ENCODE peak calls at places on chromosomes 16 and 17, in ten cellular contexts. Z, O, J, R, U, D, G, A, T and H are unnamed samples.

GRCh38 chr17:35906559-35907265 is 23.9 kb downstream of the RDM1 start:
- DNase-seq in Z (no peak), O (no peak), J (no peak), R (no peak), U (no peak), D (peak; percentile 37), G (no peak), A (no peak), T (no peak), H (no peak)

GRCh38 chr16:85746431-85747227 is 4.3 kb downstream of the C16orf74 start:
- DNase-seq in Z (peak; percentile 65), O (peak; percentile 71), J (no peak), R (peak; percentile 85), U (peak; percentile 87), D (peak; percentile 37), G (no peak), A (no peak), T (no peak), H (no peak)

GRCh38 chr17:4786111-4786491 is at the start of gene VMO1:
- DNase-seq in Z (peak; percentile 27), O (peak; percentile 28), J (no peak), R (peak; percentile 58), U (no peak), D (no peak), G (no peak), A (no peak), T (no peak), H (peak; percentile 14)

GRCh38 chr17:62674841-62675240 is 47.4 kb downstream of the MRC2 start:
- DNase-seq in Z (no peak), O (no peak), J (no peak), R (no peak), U (no peak), D (no peak), G (no peak), A (no peak), T (no peak), H (no peak)

GRCh38 chr17:80960037-80960796 is 31.4 kb upstream of the CHMP6 start:
- DNase-seq in Z (no peak), O (no peak), J (no peak), R (no peak), U (no peak), D (no peak), G (no peak), A (no peak), T (no peak), H (no peak)

GRCh38 chr17:56966277-56966676 is 5.4 kb upstream of the COIL start:
- DNase-seq in Z (no peak), O (no peak), J (no peak), R (no peak), U (no peak), D (no peak), G (no peak), A (peak; percentile 90), T (no peak), H (no peak)

GRCh38 chr17:77145635-77146632 is 5.2 kb downstream of the SEC14L1 start:
- DNase-seq in Z (peak; percentile 67), O (peak; percentile 74), J (no peak), R (peak; percentile 84), U (peak; percentile 74), D (peak; percentile 80), G (peak; percentile 14), A (no peak), T (no peak), H (peak; percentile 96)

GRCh38 chr17:29219378-29220047 is 27.1 kb upstream of the CRYBA1 start:
- DNase-seq in Z (peak; percentile 77), O (peak; percentile 92), J (peak; percentile 78), R (peak; percentile 76), U (peak; percentile 80), D (peak; percentile 85), G (peak; percentile 83), A (peak; percentile 36), T (peak; percentile 65), H (peak; percentile 80)

GRCh38 chr16:84308120-84308519 is 13.4 kb downstream of the WFDC1 start:
- DNase-seq in Z (peak; percentile 66), O (peak; percentile 65), J (peak; percentile 65), R (peak; percentile 59), U (peak; percentile 72), D (peak; percentile 66), G (peak; percentile 44), A (no peak), T (no peak), H (peak; percentile 49)

GRCh38 chr16:30893082-30893743 is 664 bp downstream of the BCL7C start:
- DNase-seq in Z (no peak), O (peak; percentile 31), J (no peak), R (no peak), U (no peak), D (no peak), G (peak; percentile 25), A (no peak), T (no peak), H (peak; percentile 10)

GRCh38 chr16:70685938-70686375 is at the start of gene MTSS2:
- DNase-seq in Z (peak; percentile 77), O (peak; percentile 88), J (peak; percentile 93), R (peak; percentile 85), U (peak; percentile 94), D (peak; percentile 89), G (peak; percentile 35), A (peak; percentile 34), T (no peak), H (peak; percentile 90)

GRCh38 chr16:27402964-27403600 is 1.1 kb downstream of the IL21R start:
- DNase-seq in Z (no peak), O (no peak), J (no peak), R (no peak), U (no peak), D (no peak), G (peak; percentile 72), A (no peak), T (no peak), H (no peak)

GRCh38 chr17:47789611-47790520 is 31.7 kb downstream of the OSBPL7 start:
- DNase-seq in Z (peak; percentile 49), O (peak; percentile 73), J (peak; percentile 85), R (peak; percentile 73), U (peak; percentile 75), D (peak; percentile 64), G (peak; percentile 73), A (peak; percentile 58), T (peak; percentile 25), H (peak; percentile 46)

GRCh38 chr17:82003411-82004381 is 19.0 kb downstream of the CENPX start:
- DNase-seq in Z (peak; percentile 53), O (peak; percentile 99), J (no peak), R (peak; percentile 99), U (no peak), D (peak; percentile 95), G (peak; percentile 47), A (no peak), T (no peak), H (no peak)

GRCh38 chr16:77812856-77813523 is 24.6 kb downstream of the VAT1L start:
- DNase-seq in Z (no peak), O (no peak), J (no peak), R (no peak), U (no peak), D (no peak), G (no peak), A (no peak), T (no peak), H (no peak)

GRCh38 chr17:74339537-74340195 is 13.6 kb downstream of the KIF19 start:
- DNase-seq in Z (no peak), O (no peak), J (no peak), R (no peak), U (no peak), D (no peak), G (no peak), A (no peak), T (no peak), H (peak; percentile 83)

GRCh38 chr17:9028171-9028570 is 6.9 kb downstream of the NTN1 start:
- DNase-seq in Z (no peak), O (no peak), J (no peak), R (no peak), U (no peak), D (no peak), G (no peak), A (no peak), T (no peak), H (no peak)

GRCh38 chr17:81029859-81030258 is 5.1 kb upstream of the BAIAP2 start:
- DNase-seq in Z (no peak), O (no peak), J (no peak), R (no peak), U (no peak), D (no peak), G (no peak), A (no peak), T (no peak), H (no peak)

GRCh38 chr16:67951485-67951884 is 7.6 kb upstream of the LCAT start:
- DNase-seq in Z (no peak), O (no peak), J (no peak), R (no peak), U (no peak), D (no peak), G (no peak), A (no peak), T (no peak), H (no peak)

GRCh38 chr17:76909971-76910760 is 42.0 kb downstream of the MGAT5B start:
- DNase-seq in Z (peak; percentile 17), O (peak; percentile 44), J (peak; percentile 55), R (peak; percentile 19), U (peak; percentile 90), D (peak; percentile 44), G (peak; percentile 54), A (no peak), T (peak; percentile 20), H (peak; percentile 61)

GRCh38 chr17:44820631-44821196 is 9.4 kb downstream of the GJC1 start:
- DNase-seq in Z (no peak), O (peak; percentile 99), J (peak; percentile 55), R (peak; percentile 88), U (peak; percentile 28), D (peak; percentile 86), G (no peak), A (peak; percentile 91), T (no peak), H (no peak)

GRCh38 chr16:80924372-80924978 is 82.2 kb downstream of the CMC2 start:
- DNase-seq in Z (peak; percentile 58), O (peak; percentile 76), J (peak; percentile 76), R (peak; percentile 62), U (peak; percentile 77), D (no peak), G (peak; percentile 69), A (no peak), T (no peak), H (peak; percentile 47)

GRCh38 chr17:18139949-18140348 is 31.4 kb downstream of the MYO15A start:
- DNase-seq in Z (no peak), O (peak; percentile 58), J (no peak), R (no peak), U (no peak), D (peak; percentile 11), G (no peak), A (no peak), T (no peak), H (no peak)

GRCh38 chr16:82672676-82673075 is 45.9 kb downstream of the CDH13 start:
- DNase-seq in Z (no peak), O (peak; percentile 44), J (no peak), R (peak; percentile 57), U (no peak), D (no peak), G (no peak), A (no peak), T (no peak), H (no peak)

GRCh38 chr17:75457047-75457654 is 716 bp downstream of the TMEM94 start:
- DNase-seq in Z (no peak), O (peak; percentile 75), J (peak; percentile 50), R (peak; percentile 68), U (no peak), D (peak; percentile 6), G (peak; percentile 27), A (peak; percentile 43), T (no peak), H (peak; percentile 42)

GRCh38 chr17:36647598-36647997 is 46.2 kb downstream of the MRM1 start:
- DNase-seq in Z (no peak), O (no peak), J (peak; percentile 20), R (no peak), U (no peak), D (no peak), G (no peak), A (no peak), T (no peak), H (no peak)

GRCh38 chr17:78808106-78808635 is 26.1 kb upstream of the CYTH1 start:
- DNase-seq in Z (no peak), O (peak; percentile 74), J (no peak), R (no peak), U (no peak), D (no peak), G (no peak), A (no peak), T (no peak), H (no peak)

GRCh38 chr16:69077251-69077650 is 28.2 kb upstream of the HAS3 start:
- DNase-seq in Z (no peak), O (peak; percentile 86), J (no peak), R (peak; percentile 82), U (no peak), D (peak; percentile 98), G (no peak), A (no peak), T (no peak), H (peak; percentile 88)